ENCODE peak calls at places on chromosomes 2 and 18, in five cellular contexts. Y, W, J, E and P are unnamed samples.

GRCh38 chr2:33433279-33434235 is 42.9 kb upstream of the RASGRP3 start:
- DNase-seq in Y (no peak), W (no peak), J (no peak), E (no peak), P (no peak)

GRCh38 chr2:201794261-201794660 is 12.1 kb upstream of the CDK15 start:
- DNase-seq in Y (no peak), W (no peak), J (no peak), E (no peak), P (no peak)

GRCh38 chr2:192314800-192315481 is 120.2 kb upstream of the TMEFF2 start:
- DNase-seq in Y (no peak), W (no peak), J (no peak), E (no peak), P (no peak)

GRCh38 chr2:145383961-145384360 is 864.0 kb upstream of the ZEB2 start:
- DNase-seq in Y (no peak), W (no peak), J (no peak), E (no peak), P (no peak)

GRCh38 chr2:120511546-120512320 is 165.8 kb downstream of the INHBB start:
- DNase-seq in Y (no peak), W (no peak), J (no peak), E (no peak), P (no peak)

GRCh38 chr18:24544141-24544498 is 83.7 kb downstream of the HRH4 start:
- DNase-seq in Y (no peak), W (no peak), J (no peak), E (no peak), P (no peak)

GRCh38 chr2:149082781-149083180 is 44.3 kb downstream of the LYPD6B start:
- DNase-seq in Y (no peak), W (no peak), J (no peak), E (no peak), P (no peak)

GRCh38 chr18:9066817-9067306 is 35.6 kb upstream of the NDUFV2 start:
- DNase-seq in Y (no peak), W (no peak), J (no peak), E (no peak), P (no peak)

GRCh38 chr2:18971628-18972027 is 382.3 kb upstream of the NT5C1B start:
- DNase-seq in Y (no peak), W (no peak), J (no peak), E (no peak), P (no peak)

GRCh38 chr2:168711091-168711490 is 91.3 kb upstream of the NOSTRIN start:
- DNase-seq in Y (no peak), W (no peak), J (no peak), E (no peak), P (no peak)

GRCh38 chr2:174235680-174236079 is 12.7 kb downstream of the OLA1 start:
- DNase-seq in Y (no peak), W (no peak), J (no peak), E (no peak), P (no peak)

GRCh38 chr18:76691800-76692199 is 130.6 kb upstream of the ZNF236 start:
- DNase-seq in Y (no peak), W (no peak), J (no peak), E (no peak), P (no peak)

GRCh38 chr18:68840554-68841263 is 42.8 kb downstream of the CCDC102B start:
- DNase-seq in Y (no peak), W (no peak), J (peak; percentile 87), E (no peak), P (no peak)

GRCh38 chr2:231672617-231673347 is 35.5 kb upstream of the PTMA start:
- DNase-seq in Y (peak; percentile 24), W (no peak), J (no peak), E (no peak), P (no peak)

GRCh38 chr2:26382534-26382933 is 19.2 kb upstream of the DRC1 start:
- DNase-seq in Y (no peak), W (no peak), J (no peak), E (no peak), P (no peak)

GRCh38 chr2:203583696-203584095 is 48.6 kb upstream of the RAPH1 start:
- DNase-seq in Y (no peak), W (no peak), J (no peak), E (no peak), P (no peak)

GRCh38 chr2:118903489-118904215 is 38.3 kb upstream of the MARCO start:
- DNase-seq in Y (no peak), W (no peak), J (no peak), E (no peak), P (no peak)

GRCh38 chr2:71940695-71941094 is 207.0 kb downstream of the CYP26B1 start:
- DNase-seq in Y (no peak), W (no peak), J (no peak), E (no peak), P (no peak)

GRCh38 chr2:47767880-47768609 is 14.9 kb upstream of the MSH6 start:
- DNase-seq in Y (peak; percentile 48), W (peak; percentile 38), J (no peak), E (peak; percentile 77), P (peak; percentile 55)